ENCODE peak calls at places on chromosomes 16 and 17, in seven cellular contexts. One of them, this sample, is unnamed.

GRCh38 chr16:88477631-88478030 is 24.6 kb downstream of the ZFPM1 start:
- DNase-seq in IMR-90: no peak
- DNase-seq in HCT116: no peak
- DNase-seq in A549: no peak
- DNase-seq in lower leg skin: no peak
- DNase-seq in sigmoid colon: no peak
- DNase-seq in heart left ventricle: no peak
- DNase-seq in this sample: no peak

GRCh38 chr17:9612016-9612415 is 33.3 kb upstream of the USP43 start:
- DNase-seq in lower leg skin: no peak
- DNase-seq in heart left ventricle: no peak
- DNase-seq in A549: no peak
- DNase-seq in HCT116: no peak
- DNase-seq in sigmoid colon: no peak
- DNase-seq in IMR-90: no peak
- DNase-seq in this sample: no peak

GRCh38 chr16:9969580-9969979 is 212.6 kb downstream of the GRIN2A start:
- DNase-seq in HCT116: no peak
- DNase-seq in IMR-90: no peak
- DNase-seq in sigmoid colon: no peak
- DNase-seq in A549: no peak
- DNase-seq in heart left ventricle: no peak
- DNase-seq in lower leg skin: no peak
- DNase-seq in this sample: no peak

GRCh38 chr16:78297066-78297666 is 197.7 kb downstream of the WWOX start:
- DNase-seq in IMR-90: no peak
- DNase-seq in sigmoid colon: no peak
- DNase-seq in heart left ventricle: no peak
- DNase-seq in HCT116: no peak
- DNase-seq in A549: no peak
- DNase-seq in lower leg skin: no peak
- DNase-seq in this sample: no peak

GRCh38 chr16:19884021-19884485 is 595 bp downstream of the GPRC5B start:
- DNase-seq in A549: no peak
- DNase-seq in heart left ventricle: peak
- DNase-seq in sigmoid colon: peak
- DNase-seq in lower leg skin: no peak
- DNase-seq in HCT116: no peak
- DNase-seq in IMR-90: no peak
- DNase-seq in this sample: no peak

GRCh38 chr16:86213427-86214205 is 296.7 kb upstream of the FOXF1 start:
- DNase-seq in A549: no peak
- DNase-seq in IMR-90: no peak
- DNase-seq in HCT116: no peak
- DNase-seq in heart left ventricle: no peak
- DNase-seq in lower leg skin: no peak
- DNase-seq in sigmoid colon: no peak
- DNase-seq in this sample: no peak

GRCh38 chr16:56632160-56632847 is at the start of gene MT1M:
- DNase-seq in IMR-90: no peak
- DNase-seq in lower leg skin: peak
- DNase-seq in heart left ventricle: peak
- DNase-seq in HCT116: no peak
- DNase-seq in A549: no peak
- DNase-seq in sigmoid colon: peak
- DNase-seq in this sample: no peak

GRCh38 chr16:48300391-48300856 is 53.1 kb upstream of the ABCC11 start:
- DNase-seq in lower leg skin: no peak
- DNase-seq in HCT116: peak
- DNase-seq in sigmoid colon: no peak
- DNase-seq in heart left ventricle: no peak
- DNase-seq in A549: peak
- DNase-seq in IMR-90: peak
- DNase-seq in this sample: no peak

GRCh38 chr17:68512967-68513474 is 791 bp downstream of the PRKAR1A start:
- DNase-seq in A549: peak
- DNase-seq in IMR-90: peak
- DNase-seq in sigmoid colon: peak
- DNase-seq in lower leg skin: peak
- DNase-seq in heart left ventricle: no peak
- DNase-seq in HCT116: no peak
- DNase-seq in this sample: no peak

GRCh38 chr17:81960130-81960958 is 643 bp downstream of the NOTUM start:
- DNase-seq in HCT116: no peak
- DNase-seq in IMR-90: no peak
- DNase-seq in sigmoid colon: peak
- DNase-seq in lower leg skin: no peak
- DNase-seq in heart left ventricle: no peak
- DNase-seq in A549: peak
- DNase-seq in this sample: no peak

GRCh38 chr17:46894024-46894423 is 28.9 kb upstream of the GOSR2 start:
- DNase-seq in lower leg skin: no peak
- DNase-seq in sigmoid colon: no peak
- DNase-seq in A549: no peak
- DNase-seq in IMR-90: no peak
- DNase-seq in HCT116: no peak
- DNase-seq in heart left ventricle: no peak
- DNase-seq in this sample: no peak

GRCh38 chr17:75875182-75875939 is 3.0 kb downstream of the TRIM47 start:
- DNase-seq in HCT116: no peak
- DNase-seq in heart left ventricle: peak
- DNase-seq in IMR-90: no peak
- DNase-seq in sigmoid colon: peak
- DNase-seq in lower leg skin: no peak
- DNase-seq in A549: no peak
- DNase-seq in this sample: no peak

GRCh38 chr17:75875940-75876189 is 2.5 kb downstream of the TRIM47 start:
- DNase-seq in sigmoid colon: peak
- DNase-seq in A549: no peak
- DNase-seq in HCT116: no peak
- DNase-seq in IMR-90: no peak
- DNase-seq in lower leg skin: no peak
- DNase-seq in heart left ventricle: no peak
- DNase-seq in this sample: no peak

GRCh38 chr17:75873587-75874322 is 4.6 kb downstream of the TRIM47 start:
- DNase-seq in IMR-90: no peak
- DNase-seq in heart left ventricle: no peak
- DNase-seq in sigmoid colon: no peak
- DNase-seq in HCT116: no peak
- DNase-seq in A549: no peak
- DNase-seq in lower leg skin: no peak
- DNase-seq in this sample: no peak

GRCh38 chr17:75874323-75875181 is 3.8 kb downstream of the TRIM47 start:
- DNase-seq in sigmoid colon: no peak
- DNase-seq in HCT116: no peak
- DNase-seq in heart left ventricle: no peak
- DNase-seq in IMR-90: no peak
- DNase-seq in A549: no peak
- DNase-seq in lower leg skin: no peak
- DNase-seq in this sample: no peak

GRCh38 chr17:75872434-75873351 is 5.7 kb downstream of the TRIM47 start:
- DNase-seq in IMR-90: peak
- DNase-seq in heart left ventricle: peak
- DNase-seq in A549: peak
- DNase-seq in HCT116: no peak
- DNase-seq in lower leg skin: peak
- DNase-seq in sigmoid colon: peak
- DNase-seq in this sample: peak
- TF ChIP-seq POLR2A in IMR-90: no peak
- TF ChIP-seq POLR2A in heart left ventricle: no peak
- TF ChIP-seq POLR2A in A549: no peak
- TF ChIP-seq POLR2A in HCT116: no peak
- TF ChIP-seq POLR2A in lower leg skin: no peak
- TF ChIP-seq POLR2A in sigmoid colon: peak
- TF ChIP-seq POLR2A in this sample: no peak

DNA sequence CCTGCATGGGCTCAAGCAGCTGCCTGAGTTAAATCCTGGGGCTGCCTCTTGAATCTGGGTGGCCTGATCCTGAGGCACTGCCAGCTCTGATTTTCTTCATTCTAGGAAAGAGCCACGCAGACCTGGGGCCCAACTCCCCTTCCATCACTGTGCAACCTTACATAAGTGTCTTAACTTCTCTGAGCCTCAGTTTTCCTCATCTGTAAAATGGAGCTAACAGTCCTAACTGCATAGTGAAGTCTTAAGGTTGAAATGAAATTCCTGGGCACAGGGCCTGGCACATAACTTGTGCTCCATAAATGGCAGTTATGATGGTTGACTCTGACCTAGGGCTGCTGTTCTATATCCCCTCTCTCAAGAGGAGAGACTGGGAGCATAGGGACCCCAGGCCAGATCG is 236.6 kb downstream of the GSG1L start:
- DNase-seq in IMR-90: no peak
- DNase-seq in HCT116: no peak
- DNase-seq in A549: no peak
- DNase-seq in lower leg skin: no peak
- DNase-seq in sigmoid colon: peak
- DNase-seq in heart left ventricle: no peak
- DNase-seq in this sample: no peak
- H3K4me3 ChIP-seq in IMR-90: no peak
- H3K4me3 ChIP-seq in HCT116: no peak
- H3K4me3 ChIP-seq in A549: no peak
- H3K4me3 ChIP-seq in lower leg skin: no peak
- H3K4me3 ChIP-seq in sigmoid colon: no peak
- H3K4me3 ChIP-seq in heart left ventricle: no peak
- H3K4me3 ChIP-seq in this sample: no peak

DNA sequence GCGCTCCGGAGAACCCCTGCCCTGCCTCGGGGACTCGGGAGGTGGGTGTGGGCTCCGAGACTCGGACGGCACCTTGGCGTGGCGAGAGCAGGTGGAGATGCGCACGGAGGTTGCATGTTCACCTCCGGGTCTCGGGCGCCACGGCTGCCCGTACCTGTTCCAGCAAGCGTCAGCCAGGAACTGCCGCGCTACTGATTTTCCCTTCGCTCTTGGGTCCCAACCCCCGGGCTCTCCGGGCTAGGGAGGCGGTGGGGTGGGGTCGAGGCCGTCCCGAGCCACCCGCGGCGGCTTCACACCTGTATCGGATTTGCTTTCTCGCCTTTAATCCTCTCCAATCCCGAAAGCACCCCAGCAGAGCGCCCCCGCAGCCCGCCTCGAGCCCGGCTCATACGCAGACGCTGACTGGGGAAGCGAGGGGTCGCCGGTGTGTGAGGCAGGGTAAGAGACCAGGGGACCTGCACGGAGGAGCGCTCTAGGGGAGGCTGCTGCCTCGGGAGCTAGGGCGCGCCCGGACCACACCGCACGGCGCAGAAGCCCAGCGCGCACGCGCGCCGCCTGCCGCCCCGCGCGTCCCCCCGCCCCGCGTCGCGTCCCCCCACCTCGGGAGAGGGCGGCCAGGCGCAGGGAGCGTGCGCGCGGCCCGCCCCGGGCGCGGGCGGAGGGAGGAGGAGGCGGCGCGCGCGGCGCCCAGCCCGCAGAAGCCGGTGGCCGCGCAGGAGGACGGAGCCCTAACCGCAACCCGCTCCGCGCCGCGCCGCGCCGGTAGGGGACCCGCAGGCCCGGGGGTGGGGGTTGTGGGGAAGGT is at the start of gene DUSP14:
- DNase-seq in sigmoid colon: peak
- DNase-seq in lower leg skin: peak
- DNase-seq in IMR-90: peak
- DNase-seq in A549: peak
- DNase-seq in heart left ventricle: peak
- DNase-seq in HCT116: peak
- DNase-seq in this sample: peak
- TF ChIP-seq POLR2A in sigmoid colon: no peak
- TF ChIP-seq POLR2A in lower leg skin: no peak
- TF ChIP-seq POLR2A in IMR-90: peak
- TF ChIP-seq POLR2A in A549: peak
- TF ChIP-seq POLR2A in heart left ventricle: no peak
- TF ChIP-seq POLR2A in HCT116: peak
- TF ChIP-seq POLR2A in this sample: peak

DNA sequence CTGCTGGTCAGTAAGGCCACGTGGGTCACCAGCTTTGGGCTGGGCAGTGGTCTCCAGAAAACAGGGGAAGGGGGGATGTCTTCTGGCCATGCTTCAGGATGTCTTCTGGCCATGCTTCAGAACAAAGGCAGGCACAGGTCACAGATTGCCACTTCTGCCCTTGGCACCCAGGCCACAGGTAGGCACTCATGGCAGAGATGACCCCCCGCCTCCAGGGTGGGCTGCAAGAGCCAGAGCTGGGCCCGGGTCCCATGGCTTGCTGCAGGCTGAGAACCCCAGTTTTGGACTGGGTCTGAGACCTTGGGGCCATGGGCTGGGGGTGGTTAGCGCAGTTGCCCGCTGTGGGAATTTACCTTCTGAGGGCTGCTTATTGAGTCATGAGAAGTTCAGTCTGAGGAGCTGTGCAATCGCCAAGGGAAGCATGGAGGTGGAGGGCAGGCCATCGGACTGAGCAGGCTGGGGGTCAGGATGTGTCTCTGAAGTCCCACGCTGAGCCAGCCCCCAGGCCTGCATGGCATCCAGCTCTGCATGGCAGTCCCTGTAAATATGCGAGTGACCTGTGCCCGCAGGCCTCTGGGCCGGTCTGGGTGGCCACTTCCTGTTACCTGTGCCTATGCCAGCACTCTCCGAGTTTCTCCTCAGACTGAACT is 1.6 kb downstream of the ANKRD13B start:
- DNase-seq in lower leg skin: peak
- DNase-seq in heart left ventricle: peak
- DNase-seq in HCT116: no peak
- DNase-seq in sigmoid colon: no peak
- DNase-seq in IMR-90: no peak
- DNase-seq in A549: no peak
- DNase-seq in this sample: no peak
- H3K4me3 ChIP-seq in lower leg skin: no peak
- H3K4me3 ChIP-seq in heart left ventricle: no peak
- H3K4me3 ChIP-seq in HCT116: peak
- H3K4me3 ChIP-seq in sigmoid colon: peak
- H3K4me3 ChIP-seq in IMR-90: no peak
- H3K4me3 ChIP-seq in A549: peak
- H3K4me3 ChIP-seq in this sample: no peak

DNA sequence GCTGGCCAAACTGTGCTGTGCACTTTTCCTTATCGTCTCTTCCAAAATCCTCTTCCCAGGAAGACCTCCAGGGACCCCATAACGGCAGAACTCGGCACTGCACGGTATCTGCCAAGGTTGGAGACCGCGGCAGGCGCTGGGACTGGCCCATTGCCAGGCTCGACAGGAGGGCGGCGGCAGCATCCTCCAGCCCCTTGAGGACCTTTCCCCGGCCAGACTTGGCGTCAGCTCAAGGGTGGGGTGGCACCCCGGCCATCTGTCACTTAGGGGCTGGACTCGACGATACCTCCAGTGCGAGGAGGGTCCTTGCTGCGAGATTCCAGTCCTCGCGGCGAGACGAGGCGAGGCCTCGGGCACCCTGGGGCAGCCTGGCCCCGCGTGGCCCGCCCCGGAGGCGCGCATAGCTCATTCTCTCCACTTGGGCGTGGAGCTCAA is 777 bp downstream of the ACLY start:
- DNase-seq in lower leg skin: peak
- DNase-seq in heart left ventricle: peak
- DNase-seq in IMR-90: peak
- DNase-seq in A549: peak
- DNase-seq in HCT116: no peak
- DNase-seq in sigmoid colon: peak
- DNase-seq in this sample: peak
- TF ChIP-seq POLR2A in lower leg skin: no peak
- TF ChIP-seq POLR2A in heart left ventricle: no peak
- TF ChIP-seq POLR2A in IMR-90: no peak
- TF ChIP-seq POLR2A in A549: no peak
- TF ChIP-seq POLR2A in HCT116: no peak
- TF ChIP-seq POLR2A in sigmoid colon: no peak
- TF ChIP-seq POLR2A in this sample: no peak

GRCh38 chr16:14400285-14400977 is 229.6 kb downstream of the PARN start:
- DNase-seq in IMR-90: no peak
- DNase-seq in A549: no peak
- DNase-seq in heart left ventricle: no peak
- DNase-seq in HCT116: no peak
- DNase-seq in sigmoid colon: no peak
- DNase-seq in lower leg skin: no peak
- DNase-seq in this sample: no peak
- H3K4me3 ChIP-seq in IMR-90: no peak
- H3K4me3 ChIP-seq in A549: peak
- H3K4me3 ChIP-seq in heart left ventricle: no peak
- H3K4me3 ChIP-seq in HCT116: no peak
- H3K4me3 ChIP-seq in sigmoid colon: no peak
- H3K4me3 ChIP-seq in lower leg skin: no peak
- H3K4me3 ChIP-seq in this sample: no peak